ENCODE peak calls at places on chromosome 14, in eight cellular contexts. R, Y, N, M, K, J, L and W are unnamed samples.

GRCh38 chr14:55332654-55333570 is 61.7 kb downstream of the FBXO34 start:
- DNase-seq in R (no peak), Y (no peak), N (no peak), M (no peak), K (peak), J (no peak), L (no peak), W (no peak)

GRCh38 chr14:22689186-22689585 is 45.0 kb upstream of the OR6J1 start:
- DNase-seq in R (no peak), Y (peak), N (peak), M (no peak), K (no peak), J (peak), L (no peak), W (no peak)

GRCh38 chr14:58635041-58635440 is 2.7 kb upstream of the DACT1 start:
- DNase-seq in R (no peak), Y (no peak), N (no peak), M (no peak), K (no peak), J (no peak), L (no peak), W (no peak)

GRCh38 chr14:105275267-105275946 is 25.4 kb downstream of the BRF1 start:
- DNase-seq in R (no peak), Y (peak), N (peak), M (no peak), K (no peak), J (no peak), L (no peak), W (no peak)

GRCh38 chr14:101083564-101084435 is 180.3 kb upstream of the RTL1 start:
- DNase-seq in R (no peak), Y (no peak), N (no peak), M (no peak), K (no peak), J (no peak), L (no peak), W (no peak)

GRCh38 chr14:68089146-68089715 is 269.7 kb downstream of the RAD51B start:
- DNase-seq in R (no peak), Y (no peak), N (peak), M (no peak), K (no peak), J (no peak), L (peak), W (no peak)

GRCh38 chr14:85301506-85301905 is 228.4 kb upstream of the FLRT2 start:
- DNase-seq in R (no peak), Y (no peak), N (no peak), M (no peak), K (no peak), J (no peak), L (no peak), W (no peak)

GRCh38 chr14:67987596-67987995 is 168.0 kb downstream of the RAD51B start:
- DNase-seq in R (no peak), Y (peak), N (peak), M (no peak), K (no peak), J (peak), L (no peak), W (no peak)

GRCh38 chr14:92074555-92074954 is 31.8 kb downstream of the ATXN3 start:
- DNase-seq in R (no peak), Y (no peak), N (no peak), M (no peak), K (no peak), J (no peak), L (no peak), W (no peak)

GRCh38 chr14:62117010-62117717 is 354.9 kb downstream of the SNAPC1 start:
- DNase-seq in R (peak), Y (peak), N (peak), M (no peak), K (peak), J (peak), L (peak), W (peak)

GRCh38 chr14:85618978-85619377 is 89.0 kb downstream of the FLRT2 start:
- DNase-seq in R (no peak), Y (no peak), N (no peak), M (no peak), K (no peak), J (no peak), L (no peak), W (no peak)

GRCh38 chr14:28142400-28143015 is 624.1 kb upstream of the FOXG1 start:
- DNase-seq in R (no peak), Y (no peak), N (peak), M (no peak), K (no peak), J (no peak), L (no peak), W (no peak)

GRCh38 chr14:78612666-78613065 is 442.5 kb downstream of the NRXN3 start:
- DNase-seq in R (no peak), Y (no peak), N (peak), M (no peak), K (no peak), J (no peak), L (no peak), W (no peak)

GRCh38 chr14:37623552-37623951 is 28.1 kb downstream of the TTC6 start:
- DNase-seq in R (no peak), Y (no peak), N (peak), M (no peak), K (no peak), J (peak), L (no peak), W (no peak)

GRCh38 chr14:68784995-68785816 is 7.7 kb downstream of the ZFP36L1 start:
- DNase-seq in R (no peak), Y (no peak), N (peak), M (no peak), K (no peak), J (peak), L (peak), W (no peak)

GRCh38 chr14:99763527-99764221 is 29.5 kb upstream of the EML1 start:
- DNase-seq in R (no peak), Y (no peak), N (no peak), M (no peak), K (no peak), J (no peak), L (no peak), W (no peak)

GRCh38 chr14:26104686-26105085 is 493.1 kb downstream of the NOVA1 start:
- DNase-seq in R (no peak), Y (no peak), N (no peak), M (no peak), K (no peak), J (no peak), L (no peak), W (no peak)

GRCh38 chr14:61569308-61569707 is 126.0 kb upstream of the HIF1A start:
- DNase-seq in R (no peak), Y (no peak), N (no peak), M (no peak), K (no peak), J (no peak), L (no peak), W (no peak)

GRCh38 chr14:95507701-95508103 is 8.7 kb downstream of the SYNE3 start:
- DNase-seq in R (no peak), Y (no peak), N (peak), M (no peak), K (no peak), J (no peak), L (no peak), W (no peak)

GRCh38 chr14:100548295-100548655 is 38.9 kb downstream of the BEGAIN start:
- DNase-seq in R (no peak), Y (no peak), N (no peak), M (no peak), K (no peak), J (no peak), L (no peak), W (no peak)

GRCh38 chr14:34781242-34781641 is 66.8 kb upstream of the CFL2 start:
- DNase-seq in R (no peak), Y (peak), N (peak), M (no peak), K (no peak), J (peak), L (no peak), W (no peak)